ENCODE peak calls at places on chromosomes 4 and X, in four cellular contexts. One of them, this sample, is unnamed.

GRCh38 chrX:109847257-109848187 is 114.5 kb upstream of the ACSL4 start:
- DNase-seq in left ventricle myocardium superior: no peak
- DNase-seq in Daoy: peak; percentile 23
- DNase-seq in stimulated activated CD4-positive, alpha-beta T cell treated with anti-CD3 and anti-CD28 coated beads, Interleukin-2, amount 100 ng/mL, for 48 hours: no peak
- DNase-seq in this sample: no peak

GRCh38 chrX:24870143-24870542 is 145.6 kb downstream of the ARX start:
- DNase-seq in left ventricle myocardium superior: no peak
- DNase-seq in Daoy: no peak
- DNase-seq in stimulated activated CD4-positive, alpha-beta T cell treated with anti-CD3 and anti-CD28 coated beads, Interleukin-2, amount 100 ng/mL, for 48 hours: no peak
- DNase-seq in this sample: no peak

GRCh38 chr4:38015886-38016515 is 55.8 kb downstream of the PTTG2 start:
- DNase-seq in left ventricle myocardium superior: no peak
- DNase-seq in Daoy: no peak
- DNase-seq in stimulated activated CD4-positive, alpha-beta T cell treated with anti-CD3 and anti-CD28 coated beads, Interleukin-2, amount 100 ng/mL, for 48 hours: no peak
- DNase-seq in this sample: no peak

GRCh38 chrX:148333989-148334388 is 166.4 kb upstream of the AFF2 start:
- DNase-seq in left ventricle myocardium superior: no peak
- DNase-seq in Daoy: no peak
- DNase-seq in stimulated activated CD4-positive, alpha-beta T cell treated with anti-CD3 and anti-CD28 coated beads, Interleukin-2, amount 100 ng/mL, for 48 hours: no peak
- DNase-seq in this sample: no peak

GRCh38 chr4:98653890-98654867 is 4.2 kb downstream of the TSPAN5 start:
- DNase-seq in left ventricle myocardium superior: no peak
- DNase-seq in Daoy: peak; percentile 78
- DNase-seq in stimulated activated CD4-positive, alpha-beta T cell treated with anti-CD3 and anti-CD28 coated beads, Interleukin-2, amount 100 ng/mL, for 48 hours: no peak
- DNase-seq in this sample: no peak

GRCh38 chr4:181646864-181647263 is 596.3 kb upstream of the TENM3 start:
- DNase-seq in left ventricle myocardium superior: no peak
- DNase-seq in Daoy: no peak
- DNase-seq in stimulated activated CD4-positive, alpha-beta T cell treated with anti-CD3 and anti-CD28 coated beads, Interleukin-2, amount 100 ng/mL, for 48 hours: no peak
- DNase-seq in this sample: no peak

GRCh38 chr4:53717064-53717549 is 125.8 kb upstream of the LNX1 start:
- DNase-seq in left ventricle myocardium superior: no peak
- DNase-seq in Daoy: no peak
- DNase-seq in stimulated activated CD4-positive, alpha-beta T cell treated with anti-CD3 and anti-CD28 coated beads, Interleukin-2, amount 100 ng/mL, for 48 hours: no peak
- DNase-seq in this sample: no peak

GRCh38 chrX:109707322-109707721 is 25.7 kb downstream of the ACSL4 start:
- DNase-seq in left ventricle myocardium superior: no peak
- DNase-seq in Daoy: no peak
- DNase-seq in stimulated activated CD4-positive, alpha-beta T cell treated with anti-CD3 and anti-CD28 coated beads, Interleukin-2, amount 100 ng/mL, for 48 hours: no peak
- DNase-seq in this sample: no peak

GRCh38 chr4:161252520-161253141 is 911.2 kb downstream of the FSTL5 start:
- DNase-seq in left ventricle myocardium superior: no peak
- DNase-seq in Daoy: peak; percentile 4
- DNase-seq in stimulated activated CD4-positive, alpha-beta T cell treated with anti-CD3 and anti-CD28 coated beads, Interleukin-2, amount 100 ng/mL, for 48 hours: no peak
- DNase-seq in this sample: no peak

GRCh38 chr4:177108708-177109107 is 201.0 kb upstream of the NEIL3 start:
- DNase-seq in left ventricle myocardium superior: no peak
- DNase-seq in Daoy: no peak
- DNase-seq in stimulated activated CD4-positive, alpha-beta T cell treated with anti-CD3 and anti-CD28 coated beads, Interleukin-2, amount 100 ng/mL, for 48 hours: no peak
- DNase-seq in this sample: no peak

GRCh38 chr4:139593091-139593564 is 37.1 kb upstream of the SETD7 start:
- DNase-seq in left ventricle myocardium superior: no peak
- DNase-seq in Daoy: peak; percentile 25
- DNase-seq in stimulated activated CD4-positive, alpha-beta T cell treated with anti-CD3 and anti-CD28 coated beads, Interleukin-2, amount 100 ng/mL, for 48 hours: no peak
- DNase-seq in this sample: no peak

GRCh38 chrX:40845331-40845911 is 110.1 kb upstream of the MED14 start:
- DNase-seq in left ventricle myocardium superior: no peak
- DNase-seq in Daoy: peak; percentile 70
- DNase-seq in stimulated activated CD4-positive, alpha-beta T cell treated with anti-CD3 and anti-CD28 coated beads, Interleukin-2, amount 100 ng/mL, for 48 hours: no peak
- DNase-seq in this sample: no peak

GRCh38 chrX:46704767-46705386 is 54.0 kb downstream of the SLC9A7 start:
- DNase-seq in left ventricle myocardium superior: no peak
- DNase-seq in Daoy: peak; percentile 20
- DNase-seq in stimulated activated CD4-positive, alpha-beta T cell treated with anti-CD3 and anti-CD28 coated beads, Interleukin-2, amount 100 ng/mL, for 48 hours: no peak
- DNase-seq in this sample: no peak

GRCh38 chr4:71635094-71635493 is 148.8 kb downstream of the GC start:
- DNase-seq in left ventricle myocardium superior: no peak
- DNase-seq in Daoy: no peak
- DNase-seq in stimulated activated CD4-positive, alpha-beta T cell treated with anti-CD3 and anti-CD28 coated beads, Interleukin-2, amount 100 ng/mL, for 48 hours: no peak
- DNase-seq in this sample: no peak

GRCh38 chr4:36712013-36712412 is 430.6 kb downstream of the DTHD1 start:
- DNase-seq in left ventricle myocardium superior: no peak
- DNase-seq in Daoy: no peak
- DNase-seq in stimulated activated CD4-positive, alpha-beta T cell treated with anti-CD3 and anti-CD28 coated beads, Interleukin-2, amount 100 ng/mL, for 48 hours: no peak
- DNase-seq in this sample: no peak

GRCh38 chrX:37871626-37872302 is 24.4 kb upstream of the DYNLT3 start:
- DNase-seq in left ventricle myocardium superior: peak; percentile 23
- DNase-seq in Daoy: peak; percentile 79
- DNase-seq in stimulated activated CD4-positive, alpha-beta T cell treated with anti-CD3 and anti-CD28 coated beads, Interleukin-2, amount 100 ng/mL, for 48 hours: no peak
- DNase-seq in this sample: no peak

This sample was measured in Right ventricle myocardium inferior.